ENCODE peak calls at places on chromosomes 7 and 10, in six cellular contexts. Q, V, O, B, Z and R are unnamed samples.

GRCh38 chr10:78212134-78212785 is 178.6 kb downstream of the RPS24 start:
- DNase-seq in O (no peak), V (no peak), Q (no peak), Z (peak), B (no peak), R (no peak)

GRCh38 chr10:126177414-126178030 is 210.8 kb downstream of the ADAM12 start:
- DNase-seq in O (no peak), Z (no peak), Q (no peak), V (no peak), B (no peak), R (no peak)

GRCh38 chr10:52762088-52762487 is 10.5 kb downstream of the MBL2 start:
- DNase-seq in O (no peak), Z (no peak), Q (no peak), V (no peak), B (no peak), R (no peak)

GRCh38 chr10:26269754-26270153 is 53.2 kb downstream of the GAD2 start:
- DNase-seq in Q (no peak), V (no peak), Z (no peak), O (peak), B (peak), R (no peak)

GRCh38 chr10:121340176-121340850 is 257.9 kb downstream of the FGFR2 start:
- DNase-seq in Z (no peak), B (no peak), V (no peak), Q (no peak), O (no peak), R (no peak)

GRCh38 chr7:135386181-135386580 is 123.7 kb downstream of the CNOT4 start:
- DNase-seq in V (no peak), O (no peak), B (peak), Q (no peak), Z (no peak), R (no peak)

GRCh38 chr10:82866424-82867020 is 991.5 kb downstream of the NRG3 start:
- DNase-seq in B (peak), Q (no peak), V (no peak), Z (no peak), O (peak), R (no peak)

GRCh38 chr10:86668297-86669165 is at the start of gene LDB3:
- DNase-seq in Q (no peak), V (no peak), B (no peak), Z (peak), O (no peak), R (no peak)

GRCh38 chr7:35336444-35336843 is 82.5 kb upstream of the TBX20 start:
- DNase-seq in Q (no peak), O (no peak), B (no peak), Z (no peak), V (no peak), R (no peak)

GRCh38 chr7:35331730-35332678 is 78.1 kb upstream of the TBX20 start:
- DNase-seq in O (no peak), Q (no peak), Z (no peak), V (no peak), B (no peak), R (no peak)

GRCh38 chr10:49369216-49370162 is 26.4 kb downstream of the DRGX start:
- DNase-seq in V (no peak), O (no peak), Q (no peak), Z (no peak), B (peak), R (no peak)

GRCh38 chr10:92689663-92690210 is at the start of gene HHEX:
- DNase-seq in B (peak), V (peak), Z (peak), O (no peak), Q (no peak), R (peak)

GRCh38 chr7:24075426-24075810 is 208.6 kb upstream of the NPY start:
- DNase-seq in Z (no peak), B (no peak), O (peak), V (no peak), Q (no peak), R (no peak)

GRCh38 chr10:112984756-112985155 is 34.7 kb downstream of the TCF7L2 start:
- DNase-seq in Q (no peak), V (no peak), B (no peak), O (no peak), Z (no peak), R (no peak)

GRCh38 chr10:129531195-129531968 is 64.3 kb downstream of the MGMT start:
- DNase-seq in B (peak), O (no peak), Q (no peak), V (no peak), Z (no peak), R (no peak)

GRCh38 chr10:88879754-88880286 is at the start of gene STAMBPL1:
- DNase-seq in Z (no peak), V (peak), O (no peak), B (no peak), Q (peak), R (no peak)

GRCh38 chr10:122657255-122657654 is 42.4 kb downstream of the C10orf120 start:
- DNase-seq in O (no peak), Z (no peak), V (no peak), B (no peak), Q (no peak), R (no peak)

GRCh38 chr10:6346621-6347020 is 143.9 kb downstream of the PFKFB3 start:
- DNase-seq in V (no peak), Q (no peak), B (no peak), O (no peak), Z (no peak), R (no peak)

GRCh38 chr10:131271966-131272365 is 39.6 kb downstream of the TCERG1L start:
- DNase-seq in Q (no peak), B (no peak), V (no peak), Z (no peak), O (no peak), R (no peak)

GRCh38 chr10:60387531-60387930 is 2.1 kb downstream of the ANK3 start:
- DNase-seq in Q (no peak), V (no peak), B (no peak), O (no peak), Z (no peak), R (no peak)

GRCh38 chr10:30722956-30723355 is 93.4 kb upstream of the LYZL2 start:
- DNase-seq in O (no peak), Q (no peak), Z (no peak), B (no peak), V (no peak), R (no peak)

GRCh38 chr10:33799944-33800323 is 465.5 kb upstream of the NRP1 start:
- DNase-seq in Q (no peak), O (no peak), V (no peak), B (no peak), Z (no peak), R (no peak)

GRCh38 chr10:95430231-95430951 is 130.8 kb downstream of the SORBS1 start:
- DNase-seq in Z (peak), V (peak), O (no peak), Q (peak), B (peak), R (peak)

GRCh38 chr7:102450242-102450641 is 14.4 kb downstream of the ALKBH4 start:
- DNase-seq in V (peak), B (no peak), O (no peak), Q (peak), Z (no peak), R (peak)

GRCh38 chr10:48470115-48470892 is 134.6 kb downstream of the ARHGAP22 start:
- DNase-seq in V (no peak), O (no peak), Z (no peak), B (peak), Q (no peak), R (peak)

GRCh38 chr7:28708033-28708451 is 250.1 kb downstream of the TRIL start:
- DNase-seq in Q (no peak), V (no peak), B (no peak), O (peak), Z (no peak), R (no peak)

GRCh38 chr10:121158988-121159579 is 307.9 kb downstream of the WDR11 start:
- DNase-seq in V (no peak), Z (no peak), O (no peak), Q (no peak), B (no peak), R (no peak)

GRCh38 chr7:135326636-135327280 is 93.1 kb downstream of the STRA8 start:
- DNase-seq in O (no peak), V (no peak), Z (no peak), B (peak), Q (no peak), R (no peak)

GRCh38 chr7:28078036-28078901 is 102.3 kb downstream of the JAZF1 start:
- DNase-seq in B (peak), V (peak), Z (peak), Q (peak), O (no peak), R (no peak)

GRCh38 chr7:100827330-100828226 is at the start of gene EPHB4:
- DNase-seq in Q (no peak), V (no peak), O (no peak), B (peak), Z (peak), R (no peak)

GRCh38 chr10:6843477-6843876 is 263.4 kb upstream of the PRKCQ start:
- DNase-seq in Q (no peak), Z (no peak), V (no peak), B (no peak), O (no peak), R (no peak)

GRCh38 chr10:37289833-37290464 is 164.6 kb downstream of the ANKRD30A start:
- DNase-seq in O (no peak), Z (no peak), V (no peak), Q (no peak), B (peak), R (no peak)

GRCh38 chr10:75544923-75545322 is 113.5 kb downstream of the LRMDA start:
- DNase-seq in V (no peak), Q (no peak), O (no peak), Z (no peak), B (peak), R (no peak)

GRCh38 chr10:23917251-23917908 is 291.6 kb upstream of the KIAA1217 start:
- DNase-seq in O (no peak), Q (no peak), V (no peak), B (no peak), Z (peak), R (no peak)

GRCh38 chr10:104324931-104325330 is 13.3 kb downstream of the ITPRIP start:
- DNase-seq in Q (no peak), O (no peak), V (no peak), B (no peak), Z (no peak), R (no peak)
- TF ChIP-seq CTCF in Q (no peak), O (no peak), V (no peak), B (no peak), Z (no peak), R (no peak)

DNA sequence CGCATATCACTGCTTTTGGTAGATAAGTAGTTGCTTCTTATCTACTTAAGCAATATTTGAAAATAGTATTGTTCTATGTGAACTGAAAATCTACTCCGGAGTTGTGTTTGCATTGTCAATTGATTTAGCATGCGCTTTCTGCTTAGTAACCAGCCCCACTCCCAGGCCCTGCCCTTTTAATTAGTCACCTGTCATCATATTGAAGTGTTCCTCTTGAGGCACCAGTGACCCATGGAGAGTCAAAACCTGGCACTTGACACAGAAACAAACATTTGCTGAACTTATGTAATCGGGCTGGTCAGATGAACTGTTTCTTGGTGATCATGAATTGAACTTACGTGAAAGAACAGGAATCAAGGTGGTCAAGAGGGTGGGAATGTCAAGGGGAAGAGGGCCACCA is 27.8 kb upstream of the CDHR3 start:
- DNase-seq in O (no peak), B (no peak), V (no peak), Q (no peak), Z (peak), R (no peak)
- TF ChIP-seq CTCF in O (no peak), B (no peak), V (no peak), Q (no peak), Z (no peak), R (no peak)

GRCh38 chr10:118042827-118043242 is 3.9 kb downstream of the RAB11FIP2 start:
- DNase-seq in B (no peak), V (no peak), Q (no peak), Z (no peak), O (no peak), R (no peak)

GRCh38 chr10:118045154-118045841 is 1.4 kb downstream of the RAB11FIP2 start:
- DNase-seq in Q (no peak), O (no peak), B (no peak), V (no peak), Z (no peak), R (no peak)

GRCh38 chr10:118047363-118047719 is 600 bp upstream of the RAB11FIP2 start:
- DNase-seq in B (no peak), O (no peak), Q (no peak), Z (peak), V (no peak), R (no peak)

GRCh38 chr10:118046491-118047362 is at the start of gene RAB11FIP2:
- DNase-seq in Q (peak), B (peak), Z (peak), V (peak), O (peak), R (peak)

GRCh38 chr10:118045842-118046490 is 775 bp downstream of the RAB11FIP2 start:
- DNase-seq in Z (peak), Q (no peak), V (peak), B (no peak), O (no peak), R (no peak)
- TF ChIP-seq CTCF in Z (no peak), Q (no peak), V (no peak), B (no peak), O (no peak), R (no peak)

GRCh38 chr10:3734111-3734510 is 50.9 kb downstream of the KLF6 start:
- DNase-seq in Z (no peak), V (no peak), Q (no peak), O (no peak), B (no peak), R (no peak)
- TF ChIP-seq CTCF in Z (no peak), V (no peak), Q (no peak), O (no peak), B (no peak), R (no peak)

GRCh38 chr10:114859227-114859626 is 37.6 kb downstream of the FHIP2A start:
- DNase-seq in Q (no peak), V (no peak), Z (no peak), O (no peak), B (no peak), R (no peak)
- TF ChIP-seq CTCF in Q (no peak), V (no peak), Z (no peak), O (no peak), B (no peak), R (no peak)

DNA sequence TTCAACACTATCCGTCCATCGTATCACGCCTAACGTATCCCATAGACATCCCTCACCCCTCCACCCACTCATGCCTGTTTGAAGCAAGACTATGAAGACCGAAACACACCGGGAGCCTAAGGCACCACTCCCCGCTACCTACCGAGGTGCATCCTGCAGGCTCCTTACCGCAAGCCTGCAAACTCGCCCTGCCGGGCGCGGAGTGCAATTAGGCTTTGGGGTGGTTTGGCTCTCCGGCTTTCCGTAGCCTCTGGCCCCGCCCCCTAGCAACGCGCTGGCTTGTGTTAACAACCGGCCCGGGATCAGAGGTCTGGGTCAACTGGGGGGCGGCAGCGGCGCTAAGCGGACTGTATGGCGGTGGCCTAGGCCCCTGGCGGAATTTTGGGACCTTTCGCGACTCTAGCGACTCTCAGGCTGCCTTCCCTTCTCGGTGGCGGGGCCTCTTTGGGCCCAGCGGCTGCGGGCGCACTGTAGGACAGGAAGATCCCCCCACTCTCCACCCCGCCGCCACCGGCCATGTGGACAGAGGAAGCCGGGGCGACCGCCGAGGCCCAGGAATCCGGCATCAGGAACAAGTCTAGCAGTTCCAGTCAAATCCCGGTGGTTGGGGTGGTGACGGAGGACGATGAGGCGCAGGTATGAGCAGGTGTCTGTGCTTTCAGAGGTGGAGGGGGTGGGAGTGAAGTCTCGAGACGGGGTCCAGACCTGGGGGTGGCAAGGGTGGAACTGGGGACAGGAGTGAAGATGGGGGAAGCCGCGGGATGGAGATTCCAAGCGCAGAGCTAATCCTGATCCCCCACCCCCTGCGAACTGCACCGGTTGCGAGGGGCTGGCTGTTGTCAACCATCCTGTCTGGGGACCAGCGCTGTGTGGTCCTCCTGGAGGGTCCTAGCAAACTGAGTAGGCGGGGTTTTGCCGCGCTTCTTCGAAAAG is at the start of gene CFAP69:
- DNase-seq in Q (peak), B (peak), O (no peak), V (peak), Z (peak), R (peak)
- TF ChIP-seq CTCF in Q (no peak), B (peak), O (peak), V (peak), Z (no peak), R (no peak)

DNA sequence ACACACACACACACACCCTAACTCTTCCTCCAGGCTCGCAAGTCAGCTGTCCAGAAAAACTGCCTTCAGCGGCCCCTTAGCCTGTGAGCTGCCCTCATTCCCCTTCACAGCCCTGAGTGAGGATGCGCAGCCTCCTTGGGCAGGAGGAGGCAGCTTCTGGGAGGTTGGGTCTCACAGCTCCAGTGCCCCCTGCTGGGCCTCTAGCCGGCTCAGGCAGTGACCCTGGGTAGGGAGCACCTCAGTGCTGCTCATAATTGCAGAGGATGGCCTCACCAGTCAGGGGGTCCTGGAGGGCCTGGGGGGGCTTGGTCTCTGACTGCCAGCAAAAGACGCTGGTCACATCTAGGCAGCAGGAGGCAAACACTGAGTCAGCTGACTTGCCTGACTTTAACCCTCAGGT is 43.7 kb downstream of the ZNF273 start:
- DNase-seq in V (no peak), O (no peak), Z (no peak), B (no peak), Q (no peak), R (no peak)
- TF ChIP-seq CTCF in V (no peak), O (peak), Z (no peak), B (peak), Q (no peak), R (no peak)

GRCh38 chr10:110107887-110108286 is 99.5 kb upstream of the MXI1 start:
- DNase-seq in B (peak), Z (no peak), O (no peak), Q (no peak), V (no peak), R (no peak)
- TF ChIP-seq CTCF in B (no peak), Z (no peak), O (no peak), Q (no peak), V (no peak), R (no peak)

GRCh38 chr10:117449636-117450035 is 74.4 kb upstream of the PDZD8 start:
- DNase-seq in B (peak), Q (no peak), V (no peak), O (no peak), Z (no peak), R (no peak)
- TF ChIP-seq CTCF in B (peak), Q (no peak), V (no peak), O (peak), Z (no peak), R (no peak)